ENCODE peak calls at places on chromosome 9, in six cellular contexts. N, L, W, R, G and Q are unnamed samples.

GRCh38 chr9:125484632-125485282 is 222.3 kb downstream of the MAPKAP1 start:
- DNase-seq in N (no peak), L (peak), W (peak), R (no peak), G (no peak), Q (peak)

GRCh38 chr9:100350188-100350587 is 2.6 kb downstream of the TEX10 start:
- DNase-seq in N (no peak), L (no peak), W (no peak), R (no peak), G (no peak), Q (no peak)

GRCh38 chr9:93207326-93207814 is 23.4 kb downstream of the WNK2 start:
- DNase-seq in N (peak), L (peak), W (peak), R (peak), G (no peak), Q (no peak)

GRCh38 chr9:91302831-91303230 is 58.9 kb downstream of the AUH start:
- DNase-seq in N (no peak), L (peak), W (peak), R (no peak), G (no peak), Q (peak)

GRCh38 chr9:12538842-12539584 is 154.2 kb upstream of the TYRP1 start:
- DNase-seq in N (peak), L (no peak), W (no peak), R (no peak), G (no peak), Q (no peak)

GRCh38 chr9:71854811-71855210 is 56.2 kb downstream of the ABHD17B start:
- DNase-seq in N (no peak), L (no peak), W (peak), R (no peak), G (no peak), Q (no peak)

GRCh38 chr9:9352877-9353481 is 1259.8 kb downstream of the PTPRD start:
- DNase-seq in N (no peak), L (no peak), W (no peak), R (no peak), G (no peak), Q (no peak)

GRCh38 chr9:89743216-89743575 is 138.4 kb downstream of the GADD45G start:
- DNase-seq in N (no peak), L (no peak), W (no peak), R (no peak), G (no peak), Q (no peak)

GRCh38 chr9:124008307-124008854 is 3.2 kb upstream of the LHX2 start:
- DNase-seq in N (no peak), L (no peak), W (peak), R (no peak), G (no peak), Q (no peak)